ENCODE peak calls at places on chromosomes 13 and 19, in four cellular contexts. Y, G, Q and F are unnamed samples.
A peak's percentile ranks its signal among the peaks of the same experiment; 100 is the strongest.

GRCh38 chr13:112586334-112586733 is 1.6 kb downstream of the TUBGCP3 start:
- DNase-seq in Y (no peak), Q (no peak), G (no peak), F (no peak)

GRCh38 chr13:75792526-75793187 is 156.5 kb downstream of the LMO7 start:
- DNase-seq in Y (peak; percentile 69), G (no peak), Q (no peak), F (peak; percentile 86)

GRCh38 chr13:21986602-21987001 is 315.7 kb downstream of the FGF9 start:
- DNase-seq in G (no peak), Q (no peak), Y (no peak), F (no peak)

GRCh38 chr19:15284896-15285295 is 47.4 kb downstream of the BRD4 start:
- DNase-seq in G (no peak), Q (no peak), Y (no peak), F (no peak)

GRCh38 chr19:737591-738093 is 13.3 kb upstream of the MISP start:
- DNase-seq in G (no peak), Y (peak; percentile 16), Q (peak; percentile 68), F (peak; percentile 29)

GRCh38 chr19:38134538-38135149 is 89.4 kb downstream of the DPF1 start:
- DNase-seq in G (no peak), Q (peak; percentile 57), Y (no peak), F (peak; percentile 38)

GRCh38 chr19:23052349-23052748 is 49.4 kb upstream of the ZNF728 start:
- DNase-seq in Y (no peak), G (no peak), Q (no peak), F (no peak)

GRCh38 chr19:45863840-45864628 is at the start of gene FOXA3:
- DNase-seq in Y (peak; percentile 15), Q (peak; percentile 75), G (no peak), F (peak; percentile 69)

GRCh38 chr19:5718032-5718578 is 1.8 kb downstream of the LONP1 start:
- DNase-seq in Q (peak; percentile 76), G (no peak), Y (peak; percentile 63), F (peak; percentile 76)

GRCh38 chr13:28530729-28531194 is 35.8 kb upstream of the FLT1 start:
- DNase-seq in G (no peak), Y (no peak), Q (no peak), F (peak; percentile 6)

GRCh38 chr13:105272660-105273631 is 1262.5 kb downstream of the EFNB2 start:
- DNase-seq in G (no peak), Q (no peak), Y (no peak), F (no peak)

GRCh38 chr13:42876270-42876714 is 94.9 kb downstream of the FAM216B start:
- DNase-seq in Y (no peak), Q (no peak), G (no peak), F (no peak)

GRCh38 chr13:75178436-75178835 is 303.5 kb downstream of the TBC1D4 start:
- DNase-seq in Y (no peak), G (no peak), Q (no peak), F (peak; percentile 10)

GRCh38 chr13:21045101-21045500 is 16.3 kb downstream of the LATS2 start:
- DNase-seq in Q (no peak), G (no peak), Y (no peak), F (no peak)

GRCh38 chr19:45908956-45909355 is 5.6 kb downstream of the NANOS2 start:
- DNase-seq in G (no peak), Q (no peak), Y (peak; percentile 35), F (no peak)

GRCh38 chr19:15628236-15629002 is 12.3 kb upstream of the CYP4F3 start:
- DNase-seq in G (no peak), Q (no peak), Y (no peak), F (no peak)

GRCh38 chr13:29448124-29448685 is 147.3 kb downstream of the SLC7A1 start:
- DNase-seq in Y (no peak), Q (no peak), G (no peak), F (no peak)

GRCh38 chr13:44068169-44068568 is 188.5 kb downstream of the LACC1 start:
- DNase-seq in Y (peak; percentile 89), G (no peak), Q (no peak), F (peak; percentile 96)

GRCh38 chr13:48334534-48335127 is 31.1 kb downstream of the RB1 start:
- DNase-seq in Q (no peak), Y (peak; percentile 39), G (no peak), F (peak; percentile 34)

GRCh38 chr19:42089191-42089750 is 13.3 kb downstream of the ZNF574 start:
- DNase-seq in Q (no peak), G (no peak), Y (no peak), F (no peak)

GRCh38 chr13:74250738-74251190 is 116.6 kb upstream of the KLF12 start:
- DNase-seq in Y (peak; percentile 74), Q (no peak), G (no peak), F (peak; percentile 23)